ENCODE peak calls at places on chromosomes 11 and 22, in eight cellular contexts. G is astrocyte of the spinal cord, E is cardiac muscle cell, P is lower lobe of right lung, O is AG04450, M is WERI-Rb-1, Y is A549, F is ovary. A is an unnamed sample.

GRCh38 chr22:16781074-16781763 is 44.0 kb downstream of the XKR3 start:
- DNase-seq in G (no peak), E (no peak), P (no peak), O (no peak), M (no peak), Y (no peak), F (no peak), A (no peak)

GRCh38 chr11:10654211-10655150 is 39.1 kb downstream of the IRAG1 start:
- DNase-seq in G (peak; percentile 63), E (peak; percentile 42), P (no peak), O (no peak), M (peak; percentile 29), Y (peak; percentile 72), F (no peak), A (no peak)

GRCh38 chr22:36736701-36737320 is 33.3 kb upstream of the CACNG2 start:
- DNase-seq in G (no peak), E (no peak), P (no peak), O (no peak), M (no peak), Y (no peak), F (no peak), A (no peak)

GRCh38 chr11:133945087-133945974 is 11.4 kb downstream of the IGSF9B start:
- DNase-seq in G (no peak), E (no peak), P (no peak), O (no peak), M (no peak), Y (no peak), F (no peak), A (no peak)

GRCh38 chr22:47168900-47169800 is 406.7 kb downstream of the TBC1D22A start:
- DNase-seq in G (no peak), E (no peak), P (peak; percentile 14), O (no peak), M (peak; percentile 61), Y (peak; percentile 6), F (peak; percentile 13), A (no peak)

GRCh38 chr22:40973144-40973543 is 22.0 kb downstream of the RBX1 start:
- DNase-seq in G (no peak), E (no peak), P (no peak), O (no peak), M (no peak), Y (no peak), F (no peak), A (no peak)

GRCh38 chr22:36911887-36912661 is 1.4 kb upstream of the CSF2RB start:
- DNase-seq in G (no peak), E (no peak), P (no peak), O (no peak), M (no peak), Y (no peak), F (no peak), A (no peak)

GRCh38 chr11:61488651-61489291 is 19.8 kb upstream of the LRRC10B start:
- DNase-seq in G (no peak), E (peak; percentile 42), P (no peak), O (no peak), M (peak; percentile 83), Y (no peak), F (peak; percentile 72), A (no peak)

GRCh38 chr11:111186308-111186967 is 59.1 kb upstream of the POU2AF2 start:
- DNase-seq in G (peak; percentile 14), E (no peak), P (no peak), O (no peak), M (no peak), Y (no peak), F (no peak), A (no peak)

GRCh38 chr11:76984741-76985140 is 49.5 kb upstream of the B3GNT6 start:
- DNase-seq in G (no peak), E (no peak), P (no peak), O (no peak), M (no peak), Y (no peak), F (no peak), A (no peak)

GRCh38 chr11:15327786-15328231 is 213.1 kb downstream of the INSC start:
- DNase-seq in G (peak; percentile 33), E (peak; percentile 80), P (peak; percentile 52), O (peak; percentile 7), M (peak; percentile 75), Y (peak; percentile 39), F (peak; percentile 34), A (peak; percentile 34)

GRCh38 chr11:66315498-66315885 is 1.4 kb downstream of the CD248 start:
- DNase-seq in G (no peak), E (no peak), P (no peak), O (no peak), M (no peak), Y (no peak), F (peak; percentile 36), A (no peak)

GRCh38 chr11:101049813-101050212 is 79.8 kb downstream of the PGR start:
- DNase-seq in G (no peak), E (no peak), P (no peak), O (no peak), M (no peak), Y (no peak), F (no peak), A (no peak)

GRCh38 chr11:71251761-71252433 is 480 bp downstream of the SHANK2 start:
- DNase-seq in G (no peak), E (peak; percentile 73), P (no peak), O (no peak), M (peak; percentile 62), Y (peak; percentile 37), F (no peak), A (no peak)

GRCh38 chr11:96054870-96055705 is 131.2 kb upstream of the MTMR2 start:
- DNase-seq in G (peak; percentile 70), E (peak; percentile 39), P (no peak), O (no peak), M (peak; percentile 52), Y (peak; percentile 26), F (no peak), A (no peak)

GRCh38 chr11:78575478-78575877 is 814 bp upstream of the NARS2 start:
- DNase-seq in G (no peak), E (no peak), P (no peak), O (no peak), M (no peak), Y (no peak), F (no peak), A (no peak)
- H3K4me3 ChIP-seq in G (peak overlapping the region; percentile 69), E (peak overlapping the region; percentile 74), P (peak overlapping the region; percentile 80), O (peak overlapping the region; percentile 87), M (peak overlapping the region; percentile 97), Y (peak overlapping the region; percentile 71), F (peak overlapping the region; percentile 51), A (peak overlapping the region; percentile 80)

GRCh38 chr11:19426719-19427066 is 185.9 kb upstream of the E2F8 start:
- DNase-seq in G (no peak), E (no peak), P (no peak), O (no peak), M (no peak), Y (no peak), F (no peak), A (no peak)

GRCh38 chr11:19430346-19431058 is 189.8 kb upstream of the E2F8 start:
- DNase-seq in G (no peak), E (no peak), P (no peak), O (no peak), M (no peak), Y (no peak), F (no peak), A (no peak)

GRCh38 chr11:19426022-19426718 is 185.4 kb upstream of the E2F8 start:
- DNase-seq in G (no peak), E (no peak), P (no peak), O (no peak), M (no peak), Y (no peak), F (no peak), A (no peak)

GRCh38 chr11:19429108-19429760 is 188.5 kb upstream of the E2F8 start:
- DNase-seq in G (no peak), E (no peak), P (no peak), O (no peak), M (no peak), Y (no peak), F (no peak), A (no peak)

DNA sequence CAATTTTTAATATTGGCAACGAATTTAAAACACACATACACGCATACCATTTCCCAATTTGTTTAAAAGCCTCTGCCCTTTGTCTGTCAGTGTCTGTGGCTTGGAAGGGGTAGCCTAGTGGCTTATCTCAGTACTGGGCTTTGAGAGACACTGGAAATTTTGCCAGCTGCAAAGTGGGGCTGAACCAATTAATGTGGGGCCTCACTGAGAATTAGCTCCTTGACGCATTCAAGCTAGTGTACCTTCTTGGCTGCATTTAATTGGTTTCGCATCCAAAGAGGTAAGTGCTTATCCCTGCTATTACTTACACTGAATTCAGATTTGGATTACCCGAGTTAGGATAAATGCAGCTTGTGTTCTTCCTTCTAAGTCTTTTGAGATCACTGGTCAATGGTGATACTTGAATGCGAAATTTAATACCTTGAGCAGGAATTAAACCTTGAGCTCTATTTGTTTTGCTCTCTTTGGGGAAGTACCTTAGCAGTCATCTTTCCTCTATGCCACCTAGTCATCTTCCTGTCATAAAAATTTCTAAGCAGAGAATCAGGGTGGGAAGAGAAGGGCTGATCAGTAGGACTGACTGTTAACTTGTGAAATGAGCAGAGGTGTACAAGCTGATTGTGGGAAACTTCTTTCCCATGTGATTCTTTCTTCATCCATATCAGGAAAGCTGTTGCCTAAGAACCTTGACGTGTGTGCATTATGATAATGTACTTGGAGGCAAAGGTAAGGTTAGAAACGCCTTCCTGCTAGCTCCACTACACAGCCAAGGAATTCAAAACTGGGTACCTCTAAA is 187.7 kb upstream of the E2F8 start:
- DNase-seq in G (no peak), E (no peak), P (no peak), O (no peak), M (peak; percentile 14), Y (peak; percentile 8), F (no peak), A (no peak)
- TF ChIP-seq CTCF in G (no peak), E (no peak), P (no peak), O (no peak), M (no peak), Y (no peak), F (no peak), A (no peak)

GRCh38 chr22:35618427-35619223 is 1.5 kb upstream of the MB start:
- DNase-seq in G (no peak), E (no peak), P (no peak), O (no peak), M (no peak), Y (no peak), F (no peak), A (no peak)

GRCh38 chr22:35619336-35620094 is 2.4 kb upstream of the MB start:
- DNase-seq in G (no peak), E (no peak), P (no peak), O (no peak), M (no peak), Y (no peak), F (no peak), A (no peak)

GRCh38 chr22:35622132-35622913 is 5.2 kb upstream of the MB start:
- DNase-seq in G (no peak), E (peak; percentile 89), P (peak; percentile 60), O (no peak), M (peak; percentile 61), Y (peak; percentile 75), F (peak; percentile 46), A (no peak)

GRCh38 chr22:35620624-35621245 is 3.6 kb upstream of the MB start:
- DNase-seq in G (peak; percentile 31), E (peak; percentile 93), P (no peak), O (no peak), M (no peak), Y (peak; percentile 39), F (no peak), A (no peak)

GRCh38 chr22:35621446-35621845 is 4.3 kb upstream of the MB start:
- DNase-seq in G (no peak), E (no peak), P (no peak), O (no peak), M (no peak), Y (no peak), F (no peak), A (no peak)
- H3K4me3 ChIP-seq in G (no peak overlapping the region), E (no peak overlapping the region), P (no peak overlapping the region), O (no peak overlapping the region), M (no peak overlapping the region), Y (no peak overlapping the region), F (no peak overlapping the region), A (no peak overlapping the region)

GRCh38 chr11:103671143-103671651 is 365.2 kb upstream of the DDI1 start:
- DNase-seq in G (no peak), E (no peak), P (no peak), O (no peak), M (no peak), Y (no peak), F (no peak), A (no peak)
- TF ChIP-seq CTCF in G (peak; percentile 7), E (no peak), P (no peak), O (peak; percentile 16), M (no peak), Y (no peak), F (no peak), A (peak; percentile 8)